ENCODE peak calls at places on chromosomes 6 and 20, in four cellular contexts. E, C, U and Z are unnamed samples.

GRCh38 chr6:52522655-52523054 is 54.2 kb downstream of the TRAM2 start:
- DNase-seq in E (no peak), C (no peak), U (no peak), Z (no peak)

GRCh38 chr6:77512554-77512953 is 49.3 kb upstream of the HTR1B start:
- DNase-seq in U (no peak), C (no peak), E (no peak), Z (no peak)

GRCh38 chr6:150627601-150628012 is 27.9 kb downstream of the PLEKHG1 start:
- DNase-seq in E (no peak), U (no peak), C (no peak), Z (no peak)

GRCh38 chr6:20840675-20841074 is 306.4 kb downstream of the CDKAL1 start:
- DNase-seq in C (no peak), U (no peak), E (no peak), Z (peak)

GRCh38 chr6:163579111-163579879 is 164.8 kb downstream of the QKI start:
- DNase-seq in C (no peak), U (no peak), E (no peak), Z (no peak)

GRCh38 chr6:30884521-30885480 is 482 bp downstream of the DDR1 start:
- DNase-seq in E (no peak), U (peak), C (peak), Z (peak)

GRCh38 chr20:61268024-61268423 is 16.0 kb downstream of the CDH4 start:
- DNase-seq in C (no peak), E (no peak), U (no peak), Z (no peak)

GRCh38 chr20:55678970-55679667 is 326.2 kb downstream of the CBLN4 start:
- DNase-seq in C (no peak), E (no peak), U (no peak), Z (no peak)

GRCh38 chr6:26217714-26218075 is 130.5 kb downstream of the HFE start:
- DNase-seq in C (no peak), E (no peak), U (no peak), Z (peak)

GRCh38 chr6:14540276-14540675 is 422.7 kb downstream of the CD83 start:
- DNase-seq in U (no peak), E (no peak), C (no peak), Z (no peak)

GRCh38 chr20:46635514-46636091 is 15.7 kb downstream of the SLC13A3 start:
- DNase-seq in C (no peak), U (no peak), E (no peak), Z (no peak)

GRCh38 chr6:165383323-165383722 is 73.9 kb upstream of the C6orf118 start:
- DNase-seq in E (no peak), C (no peak), U (no peak), Z (no peak)

GRCh38 chr20:47799116-47799715 is 13.9 kb upstream of the SULF2 start:
- DNase-seq in E (no peak), C (peak), U (no peak), Z (no peak)

GRCh38 chr20:44990425-44990824 is 24.1 kb downstream of the STK4 start:
- DNase-seq in C (no peak), E (no peak), U (no peak), Z (no peak)

GRCh38 chr20:51456511-51457280 is 85.8 kb downstream of the NFATC2 start:
- DNase-seq in U (peak), C (peak), E (peak), Z (no peak)

GRCh38 chr20:11901127-11901526 is 16.6 kb upstream of the BTBD3 start:
- DNase-seq in U (no peak), E (no peak), C (no peak), Z (no peak)

GRCh38 chr6:8993111-8993510 is 557.8 kb upstream of the SLC35B3 start:
- DNase-seq in C (no peak), U (no peak), E (no peak), Z (no peak)

GRCh38 chr20:11376998-11377397 is 540.7 kb upstream of the BTBD3 start:
- DNase-seq in C (no peak), U (no peak), E (no peak), Z (no peak)

GRCh38 chr20:4065405-4065841 is 50.1 kb upstream of the RNF24 start:
- DNase-seq in U (no peak), E (no peak), C (no peak), Z (no peak)

GRCh38 chr6:133641111-133641510 is 247.8 kb upstream of the TCF21 start:
- DNase-seq in E (no peak), C (no peak), U (no peak), Z (no peak)

GRCh38 chr6:119187596-119187995 is 109.1 kb upstream of the FAM184A start:
- DNase-seq in E (no peak), U (no peak), C (no peak), Z (no peak)

GRCh38 chr6:113630365-113630737 is 226.8 kb upstream of the MARCKS start:
- DNase-seq in C (no peak), U (no peak), E (no peak), Z (no peak)

GRCh38 chr20:42649716-42650115 is 540.0 kb downstream of the PTPRT start:
- DNase-seq in C (no peak), U (no peak), E (no peak), Z (no peak)

GRCh38 chr20:17786221-17786718 is 86.5 kb downstream of the BANF2 start:
- DNase-seq in E (no peak), C (peak), U (no peak), Z (no peak)

GRCh38 chr20:4108495-4109306 is 93.3 kb upstream of the RNF24 start:
- DNase-seq in C (peak), U (peak), E (peak), Z (peak)

GRCh38 chr6:24139080-24139479 is 13.1 kb downstream of the NRSN1 start:
- DNase-seq in U (no peak), C (no peak), E (no peak), Z (no peak)

GRCh38 chr20:7031222-7031621 is 263.7 kb downstream of the BMP2 start:
- DNase-seq in C (no peak), U (no peak), E (no peak), Z (no peak)

GRCh38 chr6:45610832-45611231 is 233.1 kb upstream of the SUPT3H start:
- DNase-seq in E (no peak), C (no peak), U (no peak), Z (no peak)

GRCh38 chr6:7594579-7595125 is 4.7 kb downstream of the SNRNP48 start:
- DNase-seq in C (no peak), E (no peak), U (no peak), Z (no peak)

GRCh38 chr6:24455061-24455460 is 34.3 kb downstream of the GPLD1 start:
- DNase-seq in U (no peak), C (no peak), E (no peak), Z (no peak)

GRCh38 chr6:17417817-17418216 is 24.4 kb downstream of the CAP2 start:
- DNase-seq in C (no peak), E (peak), U (no peak), Z (no peak)

GRCh38 chr6:141526985-141527384 is 605.7 kb upstream of the GJE1 start:
- DNase-seq in E (no peak), C (no peak), U (no peak), Z (no peak)

GRCh38 chr20:32181606-32182005 is 25.9 kb downstream of the PLAGL2 start:
- DNase-seq in U (peak), E (no peak), C (no peak), Z (no peak)
- H3K27ac ChIP-seq in U (peak), E (no peak), C (no peak), Z (no peak)

GRCh38 chr20:13995086-13995665 is at the start of gene MACROD2:
- DNase-seq in E (peak), U (peak), C (peak), Z (no peak)
- TF ChIP-seq CTCF in E (no peak), U (peak), C (no peak), Z (no peak)

DNA sequence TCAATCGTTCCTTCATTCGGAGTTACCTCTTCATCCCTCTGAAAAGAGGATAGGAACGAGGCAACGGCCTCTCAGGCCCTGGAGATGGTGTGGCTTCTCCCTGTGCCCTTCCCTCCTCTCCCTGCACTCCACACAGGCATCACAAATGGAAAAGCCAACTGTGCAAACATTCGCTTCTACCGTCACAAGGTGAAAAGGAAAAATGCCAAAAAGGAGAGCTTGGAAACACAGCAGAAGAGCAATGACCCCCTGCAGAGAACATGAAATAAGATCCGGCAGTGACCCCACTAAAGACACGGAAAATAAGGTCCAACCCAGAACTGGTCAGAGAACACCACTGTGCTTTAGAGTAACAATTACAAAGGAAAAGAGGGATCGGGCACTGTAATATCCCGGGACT is 63.1 kb downstream of the SLC22A23 start:
- DNase-seq in E (no peak), U (peak), C (no peak), Z (no peak)
- H3K27ac ChIP-seq in E (peak), U (no peak), C (no peak), Z (no peak)

GRCh38 chr6:44593539-44593944 is 206.0 kb downstream of the CDC5L start:
- DNase-seq in C (peak), E (peak), U (peak), Z (peak)
- TF ChIP-seq CTCF in C (peak), E (peak), U (peak), Z (peak)

GRCh38 chr20:35320396-35321126 is 28.3 kb upstream of the FAM83C start:
- DNase-seq in U (no peak), C (no peak), E (peak), Z (no peak)

GRCh38 chr20:35316086-35316485 is 23.9 kb upstream of the FAM83C start:
- DNase-seq in U (no peak), E (no peak), C (no peak), Z (no peak)

GRCh38 chr20:35317416-35317815 is 25.2 kb upstream of the FAM83C start:
- DNase-seq in E (no peak), U (no peak), C (no peak), Z (no peak)

GRCh38 chr20:35319206-35320197 is 27.3 kb upstream of the FAM83C start:
- DNase-seq in C (no peak), E (peak), U (peak), Z (no peak)

GRCh38 chr20:35318502-35319157 is 26.4 kb upstream of the FAM83C start:
- DNase-seq in E (peak), C (no peak), U (peak), Z (no peak)
- H3K27ac ChIP-seq in E (peak), C (peak), U (peak), Z (no peak)